ENCODE peak calls at places on chromosomes 11 and 22, in six cellular contexts. Y is KG1; E is HCT116; T is stimulated activated naive CD4-positive, alpha-beta T cell; K is stimulated activated CD4-positive, alpha-beta T cell treated with anti-CD3 and anti-CD28 coated beads, Interleukin-12 subunit alpha, Interleukin-12 subunit beta, amount 100 ng/mL, for 24 hours; Q is head of caudate nucleus. I is an unnamed sample.

GRCh38 chr11:34886609-34887008 is 29.6 kb downstream of the APIP start:
- DNase-seq in Y (no peak), E (no peak), T (no peak), K (no peak), Q (no peak), I (no peak)

GRCh38 chr11:107102692-107103463 is 84.6 kb upstream of the GUCY1A2 start:
- DNase-seq in Y (no peak), E (no peak), T (no peak), K (no peak), Q (no peak), I (peak)

GRCh38 chr11:66864924-66865697 is 8.2 kb downstream of the LRFN4 start:
- DNase-seq in Y (no peak), E (no peak), T (no peak), K (no peak), Q (no peak), I (no peak)

GRCh38 chr22:39287076-39287743 is 32.2 kb downstream of the RPL3 start:
- DNase-seq in Y (peak), E (no peak), T (no peak), K (no peak), Q (no peak), I (no peak)

GRCh38 chr11:64742087-64742939 is 1.6 kb downstream of the RASGRP2 start:
- DNase-seq in Y (no peak), E (no peak), T (no peak), K (no peak), Q (no peak), I (no peak)

GRCh38 chr11:46119352-46120216 is 1.7 kb downstream of the PHF21A start:
- DNase-seq in Y (peak), E (no peak), T (peak), K (peak), Q (peak), I (no peak)

GRCh38 chr11:43845816-43846215 is 34.8 kb upstream of the ALKBH3 start:
- DNase-seq in Y (no peak), E (no peak), T (no peak), K (no peak), Q (no peak), I (no peak)

GRCh38 chr22:47401976-47402770 is 639.7 kb downstream of the TBC1D22A start:
- DNase-seq in Y (no peak), E (no peak), T (no peak), K (no peak), Q (no peak), I (no peak)

GRCh38 chr11:77386178-77386577 is 84.7 kb upstream of the GDPD4 start:
- DNase-seq in Y (no peak), E (no peak), T (no peak), K (no peak), Q (no peak), I (no peak)

GRCh38 chr22:22720201-22720723 is 75.8 kb downstream of the GGTLC2 start:
- DNase-seq in Y (peak), E (peak), T (no peak), K (peak), Q (no peak), I (no peak)